ENCODE peak calls at places on chromosome 13, in eight cellular contexts. Z, P, U, B, V, Q, S and X are unnamed samples.

GRCh38 chr13:44837250-44837649 is 152.0 kb downstream of the NUFIP1 start:
- DNase-seq in Z (no peak), P (no peak), U (peak), B (no peak), V (no peak), Q (no peak), S (peak), X (no peak)

GRCh38 chr13:40406405-40407138 is 259.9 kb downstream of the FOXO1 start:
- DNase-seq in Z (no peak), P (no peak), U (peak), B (no peak), V (peak), Q (no peak), S (peak), X (no peak)

GRCh38 chr13:26743971-26744370 is 16.6 kb downstream of the GPR12 start:
- DNase-seq in Z (no peak), P (no peak), U (no peak), B (no peak), V (no peak), Q (no peak), S (no peak), X (no peak)

GRCh38 chr13:39956036-39956435 is 300.6 kb downstream of the COG6 start:
- DNase-seq in Z (peak), P (no peak), U (no peak), B (no peak), V (no peak), Q (no peak), S (no peak), X (no peak)

GRCh38 chr13:33284916-33285315 is 639 bp downstream of the STARD13 start:
- DNase-seq in Z (peak), P (no peak), U (no peak), B (no peak), V (no peak), Q (no peak), S (peak), X (no peak)

GRCh38 chr13:77079902-77080413 is 53.0 kb upstream of the FBXL3 start:
- DNase-seq in Z (no peak), P (no peak), U (no peak), B (no peak), V (no peak), Q (no peak), S (no peak), X (no peak)

GRCh38 chr13:97559981-97560380 is 126.0 kb downstream of the RAP2A start:
- DNase-seq in Z (no peak), P (no peak), U (no peak), B (no peak), V (no peak), Q (no peak), S (no peak), X (no peak)

GRCh38 chr13:109088101-109088500 is 458.7 kb downstream of the MYO16 start:
- DNase-seq in Z (no peak), P (no peak), U (no peak), B (no peak), V (no peak), Q (no peak), S (no peak), X (no peak)

GRCh38 chr13:56850852-56851251 is 289.9 kb upstream of the PRR20A start:
- DNase-seq in Z (no peak), P (no peak), U (no peak), B (no peak), V (no peak), Q (no peak), S (no peak), X (no peak)

GRCh38 chr13:42875448-42876269 is 94.3 kb downstream of the FAM216B start:
- DNase-seq in Z (peak), P (no peak), U (peak), B (no peak), V (no peak), Q (no peak), S (no peak), X (no peak)

DNA sequence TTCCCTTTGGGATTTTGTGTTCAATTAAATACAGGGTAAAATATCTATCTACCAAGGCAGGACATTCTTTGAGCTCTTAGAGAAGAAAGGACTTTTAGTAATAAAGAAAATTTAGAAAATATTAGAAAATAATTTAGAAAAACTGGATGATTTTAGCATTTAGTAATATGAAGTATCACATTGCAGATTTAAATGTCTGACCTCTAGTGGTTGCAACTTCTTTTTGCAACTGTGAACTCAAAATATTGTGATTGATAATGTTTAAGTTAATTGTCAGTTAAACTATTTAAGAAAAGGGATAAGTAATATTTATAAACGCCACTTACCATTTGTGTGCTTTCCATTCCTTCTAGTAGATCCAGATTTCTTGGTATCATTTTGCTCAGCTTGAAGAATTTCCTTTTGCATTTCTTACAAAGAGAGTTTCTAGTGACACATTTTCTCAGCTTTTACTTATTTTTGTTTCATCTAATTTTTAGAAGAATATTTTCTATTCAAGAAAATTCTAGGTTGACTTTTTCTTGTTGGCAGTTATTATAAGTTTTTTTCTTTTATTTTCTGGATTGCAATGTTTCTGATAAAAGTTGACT is 10.3 kb upstream of the POSTN start:
- DNase-seq in Z (no peak), P (no peak), U (no peak), B (no peak), V (no peak), Q (no peak), S (no peak), X (no peak)
- TF ChIP-seq CTCF in Z (no peak), P (peak), U (peak), B (no peak), V (peak), Q (no peak), S (no peak), X (peak)

DNA sequence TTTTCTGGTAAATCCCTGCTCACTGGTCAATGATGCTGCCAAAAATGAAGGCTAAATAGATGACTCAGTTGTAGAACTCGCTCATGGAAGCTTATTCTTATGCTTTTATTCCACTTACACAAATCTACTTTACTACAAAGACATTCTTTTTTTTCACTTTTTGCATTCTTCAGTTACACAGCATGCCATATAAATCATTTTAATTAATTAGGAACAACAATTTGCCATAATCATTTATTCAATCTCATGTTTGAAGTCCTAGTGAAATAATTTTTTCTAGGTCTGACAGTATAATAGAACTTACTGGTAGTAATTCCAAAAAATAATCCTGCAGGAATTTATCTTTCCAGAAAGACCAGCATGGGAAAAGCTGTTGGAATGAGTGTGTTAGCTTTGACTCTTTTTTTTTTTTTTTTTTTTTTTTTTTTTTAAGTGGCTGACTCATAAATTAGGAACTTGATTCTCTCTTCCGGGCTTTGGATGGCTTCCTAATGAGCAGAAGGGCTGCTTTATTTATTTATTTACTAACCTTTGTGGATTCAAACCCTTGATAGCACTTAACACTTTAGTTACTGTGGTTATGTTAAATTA is 256.7 kb downstream of the SPRY2 start:
- DNase-seq in Z (no peak), P (no peak), U (peak), B (no peak), V (peak), Q (no peak), S (peak), X (no peak)
- TF ChIP-seq CTCF in Z (no peak), P (no peak), U (no peak), B (no peak), V (no peak), Q (no peak), S (no peak), X (no peak)

GRCh38 chr13:110342474-110342873 is 35.4 kb downstream of the COL4A2 start:
- DNase-seq in Z (no peak), P (no peak), U (no peak), B (no peak), V (no peak), Q (no peak), S (no peak), X (no peak)
- TF ChIP-seq CTCF in Z (no peak), P (no peak), U (no peak), B (no peak), V (no peak), Q (no peak), S (no peak), X (no peak)

GRCh38 chr13:19959141-19959830 is 759 bp downstream of the ZMYM2 start:
- DNase-seq in Z (peak), P (peak), U (peak), B (peak), V (no peak), Q (peak), S (peak), X (peak)
- TF ChIP-seq CTCF in Z (no peak), P (no peak), U (peak), B (no peak), V (peak), Q (no peak), S (peak), X (peak)

GRCh38 chr13:99956473-99957349 is 14.9 kb downstream of the ZIC5 start:
- DNase-seq in Z (no peak), P (no peak), U (no peak), B (no peak), V (no peak), Q (no peak), S (no peak), X (peak)
- TF ChIP-seq CTCF in Z (no peak), P (no peak), U (no peak), B (no peak), V (no peak), Q (no peak), S (no peak), X (no peak)

GRCh38 chr13:95156208-95156607 is 145.0 kb downstream of the ABCC4 start:
- DNase-seq in Z (no peak), P (no peak), U (peak), B (no peak), V (no peak), Q (no peak), S (peak), X (no peak)
- TF ChIP-seq CTCF in Z (no peak), P (no peak), U (peak), B (no peak), V (peak), Q (no peak), S (no peak), X (peak)

GRCh38 chr13:21176195-21176981 is at the start of the genes MRPL57 and SKA3:
- DNase-seq in Z (peak), P (peak), U (peak), B (peak), V (peak), Q (peak), S (peak), X (peak)
- TF ChIP-seq CTCF in Z (no peak), P (peak), U (no peak), B (no peak), V (no peak), Q (no peak), S (no peak), X (no peak)